ENCODE peak calls at places on chromosome 1, in ten cellular contexts. S is breast epithelium; A is aorta; V is pancreas; T is mucosa of descending colon; P is GM12878; M is neural progenitor cell; C is fibroblast of lung; Y is CD4-positive, alpha-beta memory T cell; N is esophagus squamous epithelium. F is an unnamed sample.
A peak's percentile ranks its signal among the peaks of the same experiment; 100 is the strongest.

GRCh38 chr1:160251006-160251405 is 11.3 kb downstream of the DCAF8 start:
- DNase-seq in A (no peak), Y (no peak), P (no peak), T (no peak), C (no peak), V (no peak), M (no peak), S (no peak), N (no peak), F (no peak)

GRCh38 chr1:204509186-204509635 is 7.0 kb upstream of the MDM4 start:
- DNase-seq in V (no peak), P (no peak), T (no peak), N (no peak), C (no peak), S (no peak), Y (no peak), A (no peak), M (no peak), F (no peak)

GRCh38 chr1:172948457-172948856 is 102.3 kb downstream of the TNFSF18 start:
- DNase-seq in N (no peak), T (no peak), C (peak; percentile 70), P (no peak), A (no peak), Y (no peak), M (no peak), S (no peak), V (no peak), F (no peak)

GRCh38 chr1:206776239-206776638 is 3.9 kb upstream of the IL10 start:
- DNase-seq in S (no peak), V (no peak), A (no peak), T (no peak), Y (no peak), C (peak; percentile 9), N (no peak), M (no peak), P (no peak), F (no peak)

GRCh38 chr1:28037946-28038345 is 50.5 kb downstream of the EYA3 start:
- DNase-seq in V (no peak), C (no peak), N (no peak), M (no peak), P (no peak), Y (no peak), A (no peak), S (no peak), T (no peak), F (no peak)

GRCh38 chr1:1000357-1001056 is 610 bp upstream of the HES4 start:
- DNase-seq in M (peak; percentile 84), P (peak; percentile 37), A (peak; percentile 80), C (peak; percentile 88), Y (peak; percentile 76), S (peak; percentile 85), V (peak; percentile 90), N (no peak), T (peak; percentile 70), F (peak; percentile 63)

GRCh38 chr1:100077525-100077924 is 55.2 kb downstream of the SASS6 start:
- DNase-seq in N (no peak), A (no peak), C (no peak), Y (no peak), V (no peak), T (no peak), P (peak; percentile 72), M (no peak), S (no peak), F (no peak)

GRCh38 chr1:87642581-87643129 is 314.0 kb downstream of the LMO4 start:
- DNase-seq in V (no peak), C (no peak), M (peak; percentile 74), P (no peak), Y (no peak), S (no peak), A (no peak), T (no peak), N (no peak), F (no peak)

GRCh38 chr1:85579619-85580018 is 942 bp upstream of the CCN1 start:
- DNase-seq in A (peak; percentile 60), Y (no peak), C (peak; percentile 69), S (no peak), T (no peak), M (peak; percentile 60), N (no peak), V (peak; percentile 59), P (no peak), F (no peak)

GRCh38 chr1:248359415-248359814 is 2.0 kb upstream of the OR2T4 start:
- DNase-seq in S (no peak), C (no peak), T (no peak), Y (no peak), V (no peak), P (no peak), A (no peak), M (no peak), N (no peak), F (no peak)
- H3K9me3 ChIP-seq in S (no peaks in the 10 kb centered on the region), C (no peaks in the 10 kb centered on the region), T (peaks cover 14% of the 10 kb centered on the region), Y (no peaks in the 10 kb centered on the region), V (no peaks in the 10 kb centered on the region), P (no peaks in the 10 kb centered on the region), A (peaks cover 2% of the 10 kb centered on the region), M (peaks cover 17% of the 10 kb centered on the region), N (no peaks in the 10 kb centered on the region), F (no peaks in the 10 kb centered on the region)

DNA sequence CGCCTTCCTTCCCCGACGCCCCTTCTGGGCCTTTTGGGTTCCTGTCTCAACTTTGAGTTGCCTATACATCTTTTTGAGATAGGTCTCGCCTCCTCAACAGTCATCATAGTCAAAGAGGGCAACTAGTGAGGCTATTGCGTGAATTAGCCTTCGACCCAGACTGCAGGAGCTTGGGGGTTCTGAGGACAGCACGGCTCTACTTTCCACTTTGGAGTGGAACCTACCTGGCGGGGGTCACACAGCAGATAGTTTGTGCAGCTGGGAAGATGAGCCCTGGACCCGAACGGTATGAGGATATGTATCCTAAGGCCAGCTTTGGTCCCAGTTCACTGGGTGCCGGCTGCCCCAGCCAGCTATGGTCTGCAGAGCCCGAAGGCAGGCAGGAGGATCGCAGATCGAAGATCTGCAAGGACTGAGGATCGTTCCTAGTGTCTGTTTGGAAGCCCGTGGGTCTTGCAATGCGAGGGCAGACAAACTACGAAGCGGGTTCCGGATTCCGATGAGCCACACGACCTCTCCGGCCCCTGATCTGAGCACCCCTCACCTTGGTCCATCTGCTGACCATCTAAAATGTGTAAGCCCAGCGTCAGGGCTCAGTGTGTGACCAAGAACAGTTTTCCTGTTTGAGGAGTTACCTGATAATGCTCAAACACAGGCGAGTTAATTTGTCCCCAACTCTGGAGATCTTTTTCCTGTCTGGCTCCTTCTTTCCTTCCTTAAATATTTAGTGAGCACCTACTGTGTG is 8.2 kb downstream of the FOXD2 start:
- DNase-seq in P (no peak), S (no peak), A (no peak), T (no peak), N (no peak), V (no peak), C (no peak), M (no peak), Y (no peak), F (no peak)
- H3K36me3 ChIP-seq in P (no peaks in the 10 kb centered on the region), S (no peaks in the 10 kb centered on the region), A (no peaks in the 10 kb centered on the region), T (no peaks in the 10 kb centered on the region), N (no peaks in the 10 kb centered on the region), V (no peaks in the 10 kb centered on the region), C (no peaks in the 10 kb centered on the region), M (no peaks in the 10 kb centered on the region), Y (no peaks in the 10 kb centered on the region), F (no peaks in the 10 kb centered on the region)

DNA sequence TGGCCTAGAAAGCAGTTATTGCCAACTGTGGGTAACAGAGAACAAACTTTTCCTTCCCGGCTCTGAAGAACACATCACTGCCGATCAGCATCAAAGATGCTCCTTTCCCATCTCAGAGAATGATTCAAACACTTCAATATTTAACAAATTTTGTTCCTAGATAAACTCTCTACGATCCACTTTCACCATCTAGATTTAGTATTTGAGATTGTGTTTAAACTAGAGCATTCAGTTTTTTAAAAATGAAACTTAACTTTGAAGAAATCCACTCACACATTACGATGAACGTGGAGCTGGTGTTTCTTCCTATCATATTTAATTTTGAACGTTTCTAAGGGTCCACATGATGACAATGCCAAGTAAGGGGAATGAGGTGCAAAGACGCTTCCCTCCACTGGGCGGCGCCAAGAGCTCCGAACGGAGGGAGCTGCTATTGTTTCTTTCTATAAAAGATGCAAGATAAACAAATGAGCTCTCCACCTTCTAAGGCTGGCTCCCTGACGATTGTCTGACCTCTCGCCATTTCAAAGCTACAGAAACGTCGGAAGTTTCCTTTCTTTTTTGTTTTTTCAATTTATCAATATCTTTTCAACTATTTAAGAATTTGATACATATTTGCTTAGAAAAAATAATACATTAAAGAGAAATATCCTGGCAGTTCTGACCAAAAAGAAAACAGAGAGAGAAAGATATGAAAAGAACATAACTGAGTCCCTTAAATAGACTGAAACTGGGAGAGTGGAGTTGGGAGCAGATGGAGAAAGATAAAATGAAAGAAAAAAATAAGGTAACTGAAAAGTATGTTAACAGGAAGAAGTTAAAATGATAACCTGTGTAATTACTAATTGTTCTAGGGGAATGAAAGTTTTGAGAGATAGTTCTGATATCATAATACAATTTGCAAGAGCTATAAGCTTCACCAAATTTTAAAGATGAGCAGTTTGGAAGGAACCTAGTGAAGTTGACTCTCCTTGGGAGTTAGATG is 4.4 kb upstream of the BARHL2 start:
- DNase-seq in S (no peak), M (peak; percentile 91), C (peak; percentile 60), Y (peak; percentile 48), T (peak; percentile 57), N (no peak), V (no peak), A (no peak), P (no peak), F (no peak)
- H3K9me3 ChIP-seq in S (no peaks in the 10 kb centered on the region), M (no peaks in the 10 kb centered on the region), C (no peaks in the 10 kb centered on the region), Y (no peaks in the 10 kb centered on the region), T (no peaks in the 10 kb centered on the region), N (no peaks in the 10 kb centered on the region), V (no peaks in the 10 kb centered on the region), A (peaks cover 3% of the 10 kb centered on the region), P (peaks cover 3% of the 10 kb centered on the region), F (no peaks in the 10 kb centered on the region)

GRCh38 chr1:59846895-59847282 is 32.1 kb downstream of the HOOK1 start:
- DNase-seq in S (no peak), N (no peak), T (no peak), P (no peak), Y (no peak), A (no peak), M (no peak), V (no peak), C (no peak), F (no peak)

GRCh38 chr1:59852117-59852516 is 37.4 kb downstream of the HOOK1 start:
- DNase-seq in M (no peak), C (no peak), N (no peak), S (no peak), P (no peak), T (no peak), Y (no peak), A (no peak), V (no peak), F (no peak)

GRCh38 chr1:59845091-59845490 is 30.3 kb downstream of the HOOK1 start:
- DNase-seq in V (no peak), P (no peak), A (no peak), Y (no peak), M (peak; percentile 17), C (no peak), S (no peak), T (no peak), N (no peak), F (no peak)

DNA sequence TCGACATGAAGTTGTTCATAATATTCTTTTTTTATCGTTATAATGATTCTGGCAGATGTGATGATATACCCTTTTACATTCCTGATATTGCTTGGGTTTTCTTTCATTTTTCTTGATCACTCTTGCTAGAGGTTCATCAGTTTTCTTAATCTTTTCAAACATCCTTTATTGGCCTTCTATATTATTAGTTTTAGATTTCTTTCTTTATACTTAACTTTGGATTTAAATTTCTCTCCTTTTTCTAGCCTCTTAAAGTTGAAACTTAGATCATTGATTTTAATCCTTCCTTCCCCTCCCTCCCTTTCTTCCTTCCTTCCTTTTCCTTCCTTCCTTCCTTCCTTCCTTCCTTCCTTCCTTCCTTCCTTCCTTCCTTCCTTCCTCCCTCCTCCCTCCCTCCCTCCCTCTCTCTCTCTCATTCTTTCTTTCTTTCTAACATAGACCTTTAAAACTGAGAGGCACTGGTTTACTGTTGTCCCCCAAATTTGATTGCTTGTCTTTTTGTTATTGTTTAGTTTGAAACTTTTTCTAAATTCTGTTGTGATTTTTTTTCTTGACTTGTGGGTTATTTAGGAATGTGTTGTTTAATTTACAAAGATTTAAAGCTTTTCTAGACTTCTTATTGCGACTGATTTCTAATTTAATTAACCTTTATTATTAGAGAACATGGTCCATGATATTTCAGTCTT is 31.6 kb downstream of the HOOK1 start:
- DNase-seq in C (no peak), P (no peak), T (no peak), V (no peak), S (no peak), M (no peak), N (no peak), Y (no peak), A (no peak), F (no peak)
- H3K36me3 ChIP-seq in C (no peaks in the 10 kb centered on the region), P (no peaks in the 10 kb centered on the region), T (no peaks in the 10 kb centered on the region), V (peaks cover 40% of the 10 kb centered on the region), S (no peaks in the 10 kb centered on the region), M (peaks cover 16% of the 10 kb centered on the region), N (no peaks in the 10 kb centered on the region), Y (no peaks in the 10 kb centered on the region), A (no peaks in the 10 kb centered on the region), F (no peaks in the 10 kb centered on the region)